ENCODE peak calls at places on chromosome 5, in nine cellular contexts. N is CD8-positive, alpha-beta T cell; X is HCT116; C is mesenchymal stem cell; L is kidney; W is SK-N-SH; A is colonic mucosa; I is mesendoderm; E is heart right ventricle. G is an unnamed sample.
A peak's percentile ranks its signal among the peaks of the same experiment; 100 is the strongest.

GRCh38 chr5:53008751-53009150 is 19.6 kb downstream of the ITGA2 start:
- DNase-seq in N (no peak), X (peak; percentile 37), C (peak; percentile 77), L (no peak), W (no peak), A (no peak), I (no peak), E (no peak), G (no peak)

GRCh38 chr5:116289276-116289675 is 204.5 kb downstream of the COMMD10 start:
- DNase-seq in N (no peak), X (no peak), C (no peak), L (no peak), W (no peak), A (no peak), I (peak; percentile 65), E (no peak), G (no peak)

GRCh38 chr5:172887735-172888134 is 53.7 kb downstream of the ERGIC1 start:
- DNase-seq in N (no peak), X (no peak), C (peak; percentile 93), L (no peak), W (no peak), A (no peak), I (peak; percentile 59), E (no peak), G (no peak)

GRCh38 chr5:173707392-173707791 is 90.9 kb upstream of the BOD1 start:
- DNase-seq in N (no peak), X (no peak), C (peak; percentile 56), L (peak; percentile 79), W (peak; percentile 84), A (no peak), I (no peak), E (peak; percentile 53), G (no peak)

GRCh38 chr5:891117-891836 is 1.3 kb downstream of the BRD9 start:
- DNase-seq in N (no peak), X (peak; percentile 79), C (peak; percentile 30), L (no peak), W (peak; percentile 92), A (peak; percentile 41), I (peak; percentile 66), E (no peak), G (peak; percentile 76)

GRCh38 chr5:166370928-166371690 is 1920.3 kb upstream of the WWC1 start:
- DNase-seq in N (no peak), X (no peak), C (peak; percentile 61), L (no peak), W (no peak), A (no peak), I (no peak), E (no peak), G (no peak)

GRCh38 chr5:98581416-98581999 is 192.0 kb upstream of the RGMB start:
- DNase-seq in N (no peak), X (no peak), C (no peak), L (no peak), W (no peak), A (no peak), I (no peak), E (no peak), G (no peak)

GRCh38 chr5:64437496-64437895 is 68.3 kb upstream of the RGS7BP start:
- DNase-seq in N (no peak), X (no peak), C (peak; percentile 22), L (no peak), W (no peak), A (no peak), I (no peak), E (no peak), G (no peak)

GRCh38 chr5:83007755-83008154 is 69.4 kb downstream of the TMEM167A start:
- DNase-seq in N (no peak), X (no peak), C (no peak), L (no peak), W (no peak), A (no peak), I (no peak), E (no peak), G (peak; percentile 30)

GRCh38 chr5:111997308-111998159 is 240.5 kb upstream of the NREP start:
- DNase-seq in N (no peak), X (peak; percentile 13), C (peak; percentile 99), L (no peak), W (no peak), A (no peak), I (no peak), E (no peak), G (no peak)

GRCh38 chr5:172713113-172713808 is 57.7 kb downstream of the DUSP1 start:
- DNase-seq in N (peak; percentile 74), X (no peak), C (peak; percentile 47), L (peak; percentile 85), W (peak; percentile 86), A (peak; percentile 69), I (no peak), E (peak; percentile 77), G (peak; percentile 81)

GRCh38 chr5:171891150-171891549 is 105.5 kb downstream of the SMIM23 start:
- DNase-seq in N (no peak), X (no peak), C (no peak), L (no peak), W (no peak), A (no peak), I (no peak), E (no peak), G (no peak)

GRCh38 chr5:6169660-6170059 is 208.7 kb downstream of the MED10 start:
- DNase-seq in N (no peak), X (no peak), C (no peak), L (no peak), W (no peak), A (no peak), I (no peak), E (no peak), G (no peak)

GRCh38 chr5:133321833-133322420 is 270.1 kb downstream of the HSPA4 start:
- DNase-seq in N (no peak), X (no peak), C (no peak), L (peak; percentile 11), W (no peak), A (no peak), I (no peak), E (no peak), G (no peak)

GRCh38 chr5:127353339-127353738 is 62.7 kb downstream of the MEGF10 start:
- DNase-seq in N (no peak), X (no peak), C (no peak), L (no peak), W (no peak), A (no peak), I (no peak), E (no peak), G (no peak)

DNA sequence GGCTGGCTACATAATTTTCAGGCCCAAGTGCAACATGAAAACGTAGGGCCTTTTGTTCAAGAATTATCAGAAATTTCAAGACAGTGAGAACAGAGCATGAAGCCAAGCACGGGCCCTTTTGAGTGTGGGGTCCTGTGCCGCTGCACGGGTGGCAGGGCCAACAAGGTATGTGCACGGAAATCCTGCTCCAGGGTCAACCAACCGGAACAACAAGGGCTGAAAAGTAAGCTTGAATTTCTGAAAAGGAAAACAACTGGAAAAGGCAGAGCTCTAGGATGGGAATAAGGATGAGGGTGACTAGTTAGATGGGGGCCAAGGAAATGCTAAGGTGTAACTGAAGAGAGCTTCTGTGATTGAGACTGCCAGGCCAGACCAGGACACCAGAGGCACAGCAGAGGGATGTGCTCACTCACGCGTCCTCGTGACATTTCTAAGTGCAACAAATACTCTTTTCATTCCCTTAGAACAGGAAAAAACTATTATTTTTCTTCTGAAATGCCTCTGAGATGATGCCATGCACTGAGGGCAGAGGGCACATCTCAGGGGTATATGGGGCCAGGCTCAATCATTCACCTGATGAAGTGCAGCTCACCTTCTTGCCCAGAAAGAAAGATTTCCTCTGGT is 80.6 kb upstream of the LRRTM2 start:
- DNase-seq in N (no peak), X (no peak), C (no peak), L (peak; percentile 56), W (no peak), A (no peak), I (no peak), E (no peak), G (no peak)
- H3K4me3 ChIP-seq in N (no peak overlapping the region), X (no peak overlapping the region), C (no peak overlapping the region), L (no peak overlapping the region), W (no peak overlapping the region), A (no peak overlapping the region), I (no peak overlapping the region), E (no peak overlapping the region), G (no peak overlapping the region)

DNA sequence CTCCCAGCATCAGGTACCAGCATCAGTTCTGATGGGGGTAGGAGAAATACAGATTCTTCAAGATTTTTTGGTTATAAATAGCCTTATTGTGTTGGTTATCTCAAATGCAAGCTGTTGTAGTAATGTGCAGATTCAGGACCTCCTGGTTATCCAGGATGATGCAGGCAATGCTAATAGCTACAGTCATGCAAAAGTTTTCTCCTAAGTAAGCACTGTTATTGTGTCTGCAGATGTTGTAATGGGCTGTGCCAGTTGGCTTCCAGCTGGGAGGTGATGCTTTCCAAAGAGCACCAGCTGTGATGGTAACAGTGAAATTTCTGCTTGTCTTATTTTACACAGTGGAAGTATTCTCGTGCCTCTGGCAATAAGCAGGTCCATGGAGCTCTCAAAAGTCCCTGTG is 719.2 kb upstream of the CTNND2 start:
- DNase-seq in N (no peak), X (no peak), C (no peak), L (no peak), W (no peak), A (no peak), I (peak; percentile 4), E (no peak), G (no peak)
- H3K4me1 ChIP-seq in N (no peaks in the 10 kb centered on the region), X (no peaks in the 10 kb centered on the region), C (no peaks in the 10 kb centered on the region), L (no peaks in the 10 kb centered on the region), W (no peaks in the 10 kb centered on the region), A (no peaks in the 10 kb centered on the region), I (no peaks in the 10 kb centered on the region), E (no peaks in the 10 kb centered on the region), G (no peaks in the 10 kb centered on the region)

GRCh38 chr5:114361724-114362196 is at the start of gene KCNN2:
- DNase-seq in N (no peak), X (no peak), C (peak; percentile 75), L (peak; percentile 92), W (peak; percentile 68), A (peak; percentile 86), I (peak; percentile 93), E (peak; percentile 81), G (peak; percentile 88)
- H3K4me3 ChIP-seq in N (no peak within 1 kb of the TSS), X (no peak within 1 kb of the TSS), C (peak within 1 kb of the TSS; percentile 59), L (peak within 1 kb of the TSS; percentile 64), W (no peak within 1 kb of the TSS), A (peak within 1 kb of the TSS; percentile 54), I (peak within 1 kb of the TSS; percentile 44), E (peak within 1 kb of the TSS; percentile 87), G (peak within 1 kb of the TSS; percentile 50)

DNA sequence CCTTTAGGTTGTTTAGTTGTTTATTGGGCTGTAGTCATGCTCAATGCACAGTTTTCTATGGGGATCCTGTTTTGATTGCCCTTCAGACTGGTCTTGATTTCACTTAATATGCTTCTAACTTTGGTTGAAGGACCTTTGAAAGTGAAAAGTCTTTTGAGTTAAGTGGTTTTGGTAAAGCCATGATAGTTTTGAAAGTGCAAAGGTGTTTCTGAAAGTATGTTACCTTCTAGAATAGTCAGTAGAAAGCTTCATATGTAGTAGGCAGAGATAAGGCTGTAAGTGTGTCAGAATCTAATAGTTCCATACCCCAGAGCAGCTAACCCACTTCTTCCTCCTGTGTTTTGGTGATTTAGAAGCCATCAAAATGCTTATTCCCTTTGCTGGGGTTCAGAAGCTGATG is 46.1 kb downstream of the RASGRF2 start:
- DNase-seq in N (no peak), X (no peak), C (no peak), L (no peak), W (no peak), A (no peak), I (no peak), E (no peak), G (no peak)
- H3K4me1 ChIP-seq in N (peaks cover 82% of the 10 kb centered on the region), X (no peaks in the 10 kb centered on the region), C (no peaks in the 10 kb centered on the region), L (peaks cover 2% of the 10 kb centered on the region), W (no peaks in the 10 kb centered on the region), A (no peaks in the 10 kb centered on the region), I (no peaks in the 10 kb centered on the region), E (no peaks in the 10 kb centered on the region), G (no peaks in the 10 kb centered on the region)

GRCh38 chr5:135033866-135034185 is 202 bp downstream of the PITX1 start:
- DNase-seq in N (no peak), X (no peak), C (no peak), L (no peak), W (no peak), A (no peak), I (no peak), E (no peak), G (no peak)
- H3K4me3 ChIP-seq in N (no peak overlapping the region), X (peak overlapping the region; percentile 92), C (peak overlapping the region; percentile 77), L (no peak overlapping the region), W (peak overlapping the region; percentile 35), A (peak overlapping the region; percentile 49), I (no peak overlapping the region), E (peak overlapping the region; percentile 31), G (peak overlapping the region; percentile 87)